ENCODE peak calls at places on chromosomes 12 and 14, in six cellular contexts. W is GM23248, U is fibroblast of lung, I is GM12878, L is neural progenitor cell, B is HCT116. C is an unnamed sample. For H3K36me3 and H3K79me2, the result is how much of the 10 kb centered on the place peaks cover.

GRCh38 chr12:119589087-119589486 is 4.5 kb upstream of the TMEM233 start:
- DNase-seq in W (no peak), U (peak), L (no peak), B (no peak), I (no peak), C (no peak)

GRCh38 chr14:51394391-51394790 is 154.3 kb downstream of the TMX1 start:
- DNase-seq in W (peak), B (no peak), U (peak), L (no peak), I (no peak), C (no peak)

GRCh38 chr12:123757555-123757954 is 4.5 kb upstream of the DNAH10 start:
- DNase-seq in U (peak), L (no peak), W (peak), B (no peak), I (no peak), C (no peak)

GRCh38 chr12:77893918-77894317 is 63.2 kb downstream of the NAV3 start:
- DNase-seq in B (peak), U (peak), L (no peak), W (no peak), I (no peak), C (no peak)

GRCh38 chr14:99531221-99532096 is 50.2 kb downstream of the CCNK start:
- DNase-seq in L (peak), W (peak), B (no peak), U (peak), I (no peak), C (no peak)

GRCh38 chr14:74035556-74035955 is 16.4 kb downstream of the BBOF1 start:
- DNase-seq in L (no peak), W (peak), I (no peak), B (no peak), U (peak), C (no peak)

GRCh38 chr12:80648866-80649265 is 58.6 kb upstream of the MYF6 start:
- DNase-seq in I (no peak), U (peak), L (no peak), W (peak), B (no peak), C (no peak)

GRCh38 chr12:47715877-47716548 is 9.3 kb downstream of the ENDOU start:
- DNase-seq in W (no peak), B (no peak), U (no peak), L (no peak), I (no peak), C (no peak)

GRCh38 chr12:26298785-26299621 is 103.6 kb downstream of the SSPN start:
- DNase-seq in B (no peak), I (peak), L (no peak), W (peak), U (peak), C (peak)

GRCh38 chr12:131164096-131164872 is 210.6 kb downstream of the ADGRD1 start:
- DNase-seq in W (no peak), L (no peak), I (no peak), B (peak), U (no peak), C (no peak)

GRCh38 chr12:86663691-86664090 is 407.5 kb upstream of the MGAT4C start:
- DNase-seq in L (no peak), U (peak), B (no peak), W (no peak), I (no peak), C (no peak)

GRCh38 chr12:101799774-101800173 is 31.0 kb downstream of the GNPTAB start:
- DNase-seq in B (no peak), W (no peak), I (peak), L (no peak), U (no peak), C (no peak)

GRCh38 chr12:12191008-12191407 is 75.8 kb downstream of the LRP6 start:
- DNase-seq in B (no peak), U (no peak), W (no peak), I (no peak), L (no peak), C (no peak)

GRCh38 chr14:92009604-92010003 is 30.3 kb downstream of the TRIP11 start:
- DNase-seq in W (no peak), I (no peak), B (no peak), U (no peak), L (no peak), C (no peak)

GRCh38 chr14:92012121-92012748 is 27.6 kb downstream of the TRIP11 start:
- DNase-seq in W (no peak), I (no peak), L (no peak), B (no peak), U (no peak), C (no peak)

GRCh38 chr14:92014014-92014413 is 25.8 kb downstream of the TRIP11 start:
- DNase-seq in I (no peak), L (no peak), W (peak), U (no peak), B (no peak), C (no peak)

GRCh38 chr14:92005019-92005418 is 34.8 kb downstream of the TRIP11 start:
- DNase-seq in U (no peak), W (no peak), I (no peak), L (no peak), B (no peak), C (no peak)

GRCh38 chr14:92010644-92011043 is 29.2 kb downstream of the TRIP11 start:
- DNase-seq in W (no peak), B (no peak), U (no peak), I (no peak), L (no peak), C (no peak)
- H3K36me3 ChIP-seq in W (half or more), B (under half), U (under half), I (under half), L (under half), C (under half)

DNA sequence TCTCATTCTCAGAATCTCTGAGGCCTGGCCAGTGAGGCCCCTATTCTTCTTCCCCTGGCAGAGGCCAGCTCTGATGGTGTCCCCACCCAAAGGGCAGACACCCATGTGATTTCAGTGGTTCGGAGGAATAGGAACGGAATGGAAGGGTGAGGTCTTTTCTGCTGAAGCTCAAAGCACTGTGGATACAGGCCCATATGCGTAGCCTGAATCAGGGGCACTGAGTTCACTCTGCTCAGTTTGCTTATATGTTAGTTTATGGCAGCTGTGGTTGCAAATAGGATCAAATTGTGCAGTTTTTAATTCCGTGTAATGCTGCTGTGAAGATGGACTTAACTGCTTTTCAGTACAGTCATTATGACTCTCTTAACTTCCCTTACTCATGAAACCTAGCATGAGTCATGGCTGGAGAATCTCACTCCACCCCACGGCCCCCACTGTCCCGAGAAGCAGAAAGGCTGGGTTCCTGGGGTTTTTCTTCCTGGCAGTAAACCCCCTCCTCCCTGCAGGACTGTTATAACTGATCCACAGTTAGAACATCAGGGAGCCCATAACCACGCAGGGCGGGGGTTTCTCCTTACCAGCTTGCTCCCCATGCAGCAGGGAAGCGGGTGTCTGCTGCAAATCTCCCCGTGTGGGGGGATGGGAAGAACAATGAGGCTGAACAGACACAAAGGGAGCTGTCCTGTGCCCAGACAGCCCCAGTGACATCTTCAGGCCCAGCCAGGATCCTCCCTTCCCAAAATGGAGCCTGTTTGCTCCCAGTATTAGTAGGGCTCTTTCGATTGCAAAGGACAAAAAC is 122.7 kb downstream of the SLC38A6 start:
- DNase-seq in L (peak), W (peak), B (peak), U (peak), I (no peak), C (no peak)
- H3K79me2 ChIP-seq in L (under half), W (under half), B (under half), U (under half), I (under half), C (under half)

GRCh38 chr12:52924764-52925716 is 20.2 kb upstream of the KRT8 start:
- DNase-seq in W (peak), L (no peak), U (peak), I (no peak), B (peak), C (no peak)
- H3K9ac ChIP-seq in W (peak), L (no peak), U (no peak), I (no peak), B (peak), C (no peak)

GRCh38 chr12:3283137-3283680 is 206.0 kb downstream of the TSPAN9 start:
- DNase-seq in W (no peak), I (no peak), L (no peak), U (no peak), B (no peak), C (no peak)
- H3K36me3 ChIP-seq in W (under half), I (under half), L (under half), U (under half), B (under half), C (under half)

GRCh38 chr14:105247715-105248367 is 492 bp upstream of the BTBD6 start:
- DNase-seq in W (no peak), I (no peak), B (no peak), L (peak), U (no peak), C (no peak)
- H3K79me2 ChIP-seq in W (half or more), I (under half), B (half or more), L (under half), U (under half), C (under half)

GRCh38 chr14:93163570-93163969 is 21.1 kb downstream of the MOAP1 start:
- DNase-seq in L (no peak), B (no peak), W (no peak), U (no peak), I (peak), C (peak)

GRCh38 chr14:93160353-93160801 is 24.3 kb downstream of the MOAP1 start:
- DNase-seq in W (peak), U (no peak), L (peak), B (peak), I (no peak), C (no peak)

GRCh38 chr14:93156693-93157369 is 27.9 kb downstream of the MOAP1 start:
- DNase-seq in W (no peak), U (no peak), I (no peak), L (peak), B (no peak), C (no peak)

GRCh38 chr14:93155667-93156066 is 29.0 kb downstream of the MOAP1 start:
- DNase-seq in W (no peak), I (no peak), L (no peak), B (no peak), U (no peak), C (no peak)

GRCh38 chr14:93161411-93161940 is 23.2 kb downstream of the MOAP1 start:
- DNase-seq in B (no peak), L (no peak), W (no peak), I (no peak), U (no peak), C (no peak)
- H3K9ac ChIP-seq in B (no peak), L (no peak), W (no peak), I (no peak), U (no peak), C (no peak)

DNA sequence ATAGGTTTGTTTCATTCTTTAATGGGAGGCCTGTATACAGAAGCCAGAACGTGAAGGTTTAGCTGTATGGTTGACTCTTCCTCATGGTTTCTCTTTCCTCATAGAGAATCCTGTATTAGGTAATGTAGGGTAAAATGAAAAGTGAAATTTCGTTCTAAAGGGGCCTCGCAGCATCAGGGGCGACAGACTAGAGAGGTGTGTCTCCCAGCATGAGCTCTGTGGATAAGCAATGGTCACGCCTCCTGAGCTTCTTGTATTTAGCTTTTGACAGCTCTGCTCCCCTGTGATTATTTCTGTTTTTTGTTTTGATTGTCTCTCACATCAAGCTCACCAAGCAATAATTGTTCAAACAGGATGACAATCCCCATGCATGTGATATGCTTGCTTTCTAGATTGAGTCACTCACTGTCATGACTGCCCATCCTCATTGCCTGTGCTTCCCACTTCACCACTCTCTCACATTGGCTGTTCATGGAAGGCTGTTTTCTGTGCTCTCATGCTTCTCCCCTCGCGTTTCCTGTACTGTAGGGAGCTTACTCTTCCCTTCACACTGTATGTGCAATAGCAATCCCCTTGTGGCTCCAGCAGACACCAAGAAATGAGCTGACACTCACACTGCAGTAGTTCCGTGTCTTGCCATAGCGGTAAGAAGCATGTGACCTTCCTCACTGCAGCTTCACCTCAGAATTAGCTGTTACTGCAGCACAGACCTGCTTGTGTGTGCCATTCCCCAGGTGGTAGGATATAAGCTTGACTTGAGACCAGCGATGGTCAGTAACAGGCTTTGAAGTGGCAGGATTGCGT is 44.0 kb downstream of the RAD52 start:
- DNase-seq in I (no peak), W (no peak), U (no peak), B (no peak), L (no peak), C (no peak)
- H3K36me3 ChIP-seq in I (under half), W (half or more), U (under half), B (half or more), L (under half), C (under half)

GRCh38 chr14:103007555-103007954 is 49.8 kb downstream of the CDC42BPB start:
- DNase-seq in B (no peak), L (no peak), W (no peak), U (no peak), I (no peak), C (no peak)

GRCh38 chr14:103008126-103008525 is 49.2 kb downstream of the CDC42BPB start:
- DNase-seq in I (no peak), L (no peak), W (no peak), B (no peak), U (no peak), C (no peak)

GRCh38 chr14:103006106-103006505 is 51.2 kb downstream of the CDC42BPB start:
- DNase-seq in L (no peak), U (no peak), B (no peak), W (no peak), I (no peak), C (no peak)

GRCh38 chr14:103006991-103007520 is 50.3 kb downstream of the CDC42BPB start:
- DNase-seq in L (no peak), W (no peak), U (no peak), I (no peak), B (no peak), C (no peak)

DNA sequence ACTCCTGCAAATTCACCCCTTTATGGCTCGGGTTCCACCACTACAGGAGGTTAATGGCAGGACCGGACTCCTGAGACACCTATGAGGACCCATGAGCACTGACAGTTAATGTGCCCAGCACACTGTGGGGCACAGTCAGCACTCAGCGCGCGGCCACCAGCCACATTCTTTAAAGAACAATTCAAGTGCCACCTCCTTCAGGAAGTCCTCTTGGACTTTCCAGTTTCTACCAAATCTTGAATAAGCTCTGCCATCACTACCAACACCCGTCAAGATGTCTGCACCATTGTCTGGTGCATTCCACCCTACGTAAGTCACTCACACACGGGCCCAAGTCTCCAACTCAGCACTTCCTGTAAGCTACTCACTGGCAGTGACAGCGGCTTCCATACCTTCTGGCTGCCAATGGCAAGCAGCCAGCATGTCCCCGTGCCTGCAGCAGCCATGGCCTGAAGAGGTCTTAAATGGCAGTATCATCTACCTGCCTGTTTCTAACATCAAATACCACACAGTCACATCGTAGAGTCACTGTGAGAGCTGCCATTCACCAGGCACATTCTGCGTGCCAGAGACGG is 48.5 kb downstream of the CDC42BPB start:
- DNase-seq in B (no peak), L (no peak), W (peak), I (no peak), U (no peak), C (no peak)
- H3K79me2 ChIP-seq in B (under half), L (under half), W (half or more), I (under half), U (under half), C (under half)

C was measured in MM.1S.